ENCODE peak calls at places on chromosomes 2 and 18, in ten cellular contexts. F is effector memory CD4-positive, alpha-beta T cell; D is Peyer's patch; M is A673; Z is body of pancreas; B is heart right ventricle; O is tibial artery; A is brain microvascular endothelial cell; Q is CD4-positive, alpha-beta T cell; S is cardiac muscle cell. R is an unnamed sample.

GRCh38 chr2:167652401-167652800 is 595.0 kb downstream of the STK39 start:
- DNase-seq in F (no peak), D (no peak), M (no peak), Z (no peak), B (no peak), O (no peak), A (peak), Q (no peak), S (no peak), R (no peak)

GRCh38 chr18:10122116-10122515 is 208.3 kb downstream of the VAPA start:
- DNase-seq in F (no peak), D (no peak), M (peak), Z (no peak), B (no peak), O (no peak), A (peak), Q (no peak), S (peak), R (peak)

GRCh38 chr18:55546873-55547704 is 40.9 kb downstream of the TCF4 start:
- DNase-seq in F (no peak), D (no peak), M (peak), Z (no peak), B (no peak), O (peak), A (peak), Q (no peak), S (no peak), R (peak)

GRCh38 chr2:83602753-83603152 is 856.3 kb downstream of the SUCLG1 start:
- DNase-seq in F (no peak), D (no peak), M (no peak), Z (no peak), B (no peak), O (no peak), A (no peak), Q (no peak), S (no peak), R (no peak)

GRCh38 chr2:96437512-96437911 is 67.6 kb downstream of the NEURL3 start:
- DNase-seq in F (no peak), D (no peak), M (no peak), Z (no peak), B (no peak), O (no peak), A (no peak), Q (no peak), S (no peak), R (no peak)

GRCh38 chr2:219243291-219243761 is 1.9 kb downstream of the GLB1L start:
- DNase-seq in F (no peak), D (peak), M (no peak), Z (no peak), B (peak), O (no peak), A (no peak), Q (no peak), S (no peak), R (no peak)

GRCh38 chr2:220553150-220553549 is 925.7 kb downstream of the SLC4A3 start:
- DNase-seq in F (no peak), D (no peak), M (no peak), Z (no peak), B (no peak), O (no peak), A (peak), Q (no peak), S (peak), R (no peak)

GRCh38 chr2:136132840-136133570 is 15.1 kb upstream of the CXCR4 start:
- DNase-seq in F (no peak), D (no peak), M (no peak), Z (no peak), B (no peak), O (no peak), A (no peak), Q (no peak), S (no peak), R (no peak)

GRCh38 chr2:84297155-84297554 is 161.9 kb downstream of the SUCLG1 start:
- DNase-seq in F (no peak), D (peak), M (no peak), Z (no peak), B (no peak), O (no peak), A (no peak), Q (no peak), S (no peak), R (no peak)

GRCh38 chr18:6811816-6812215 is 82.3 kb downstream of the ARHGAP28 start:
- DNase-seq in F (no peak), D (no peak), M (no peak), Z (no peak), B (no peak), O (no peak), A (peak), Q (no peak), S (no peak), R (no peak)

GRCh38 chr18:11909597-11910026 is 1.5 kb upstream of the MPPE1 start:
- DNase-seq in F (no peak), D (no peak), M (peak), Z (peak), B (no peak), O (no peak), A (no peak), Q (no peak), S (no peak), R (peak)

GRCh38 chr2:79393107-79393506 is 119.7 kb upstream of the CTNNA2 start:
- DNase-seq in F (no peak), D (no peak), M (no peak), Z (no peak), B (no peak), O (no peak), A (no peak), Q (no peak), S (no peak), R (no peak)

GRCh38 chr18:45006934-45007333 is 326.2 kb downstream of the SETBP1 start:
- DNase-seq in F (no peak), D (no peak), M (no peak), Z (no peak), B (no peak), O (no peak), A (no peak), Q (no peak), S (no peak), R (no peak)

GRCh38 chr2:127884436-127884835 is 1.3 kb downstream of the AMMECR1L start:
- DNase-seq in F (no peak), D (no peak), M (no peak), Z (no peak), B (no peak), O (no peak), A (peak), Q (no peak), S (no peak), R (no peak)

GRCh38 chr18:10755855-10756254 is 230.0 kb downstream of the NAPG start:
- DNase-seq in F (no peak), D (no peak), M (no peak), Z (no peak), B (no peak), O (no peak), A (no peak), Q (no peak), S (no peak), R (no peak)

GRCh38 chr18:51321696-51322095 is 124.2 kb upstream of the MEX3C start:
- DNase-seq in F (no peak), D (no peak), M (no peak), Z (no peak), B (no peak), O (no peak), A (no peak), Q (no peak), S (no peak), R (no peak)

GRCh38 chr2:85095094-85095493 is 38.1 kb upstream of the TCF7L1 start:
- DNase-seq in F (no peak), D (no peak), M (no peak), Z (no peak), B (no peak), O (no peak), A (peak), Q (no peak), S (no peak), R (no peak)

GRCh38 chr18:58599106-58599505 is 29.8 kb downstream of the ALPK2 start:
- DNase-seq in F (no peak), D (no peak), M (no peak), Z (no peak), B (no peak), O (no peak), A (no peak), Q (no peak), S (no peak), R (no peak)

GRCh38 chr2:224369028-224369632 is 32.8 kb downstream of the FAM124B start:
- DNase-seq in F (no peak), D (no peak), M (peak), Z (no peak), B (no peak), O (no peak), A (peak), Q (no peak), S (peak), R (peak)

GRCh38 chr2:41782306-41783158 is 265.3 kb upstream of the PKDCC start:
- DNase-seq in F (peak), D (no peak), M (peak), Z (peak), B (no peak), O (no peak), A (peak), Q (no peak), S (peak), R (peak)

GRCh38 chr2:235595420-235596010 is 101.7 kb downstream of the AGAP1 start:
- DNase-seq in F (peak), D (peak), M (peak), Z (peak), B (peak), O (peak), A (peak), Q (no peak), S (peak), R (peak)

GRCh38 chr2:129661942-129662341 is 317.5 kb upstream of the RAB6C start:
- DNase-seq in F (no peak), D (no peak), M (peak), Z (no peak), B (no peak), O (no peak), A (no peak), Q (no peak), S (no peak), R (no peak)
- H3K27ac ChIP-seq in F (no peak), D (no peak), M (no peak), Z (no peak), B (no peak), O (no peak), A (no peak), Q (no peak), S (no peak), R (no peak)

DNA sequence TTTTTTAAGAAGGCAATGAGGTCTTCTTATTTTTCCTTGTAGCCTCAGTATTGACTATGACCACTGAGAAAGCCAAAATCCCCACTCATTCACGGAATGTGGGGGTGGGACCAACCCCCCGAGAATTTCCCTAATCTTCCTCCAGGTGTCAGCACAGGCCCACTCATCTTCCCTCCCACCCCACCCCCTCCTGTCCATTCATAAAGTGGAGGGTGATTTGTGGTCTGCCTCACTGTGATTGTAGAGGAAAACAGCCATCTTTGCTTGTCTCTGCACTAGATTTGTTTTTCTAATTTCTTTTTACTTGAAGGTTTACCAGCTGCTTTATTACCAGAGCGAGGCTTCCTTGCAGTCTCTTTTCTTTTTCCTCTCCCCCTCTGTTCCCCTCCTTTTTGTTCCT is 171.7 kb downstream of the ICOS start:
- DNase-seq in F (peak), D (no peak), M (peak), Z (no peak), B (no peak), O (no peak), A (peak), Q (peak), S (peak), R (peak)
- H3K27ac ChIP-seq in F (no peak), D (no peak), M (no peak), Z (no peak), B (peak), O (no peak), A (no peak), Q (no peak), S (no peak), R (no peak)

GRCh38 chr2:44532031-44532430 is 170.3 kb downstream of the CAMKMT start:
- DNase-seq in F (no peak), D (no peak), M (no peak), Z (no peak), B (no peak), O (no peak), A (no peak), Q (no peak), S (no peak), R (no peak)

GRCh38 chr2:44535376-44535775 is 173.6 kb downstream of the CAMKMT start:
- DNase-seq in F (no peak), D (no peak), M (no peak), Z (no peak), B (no peak), O (no peak), A (no peak), Q (no peak), S (no peak), R (no peak)

GRCh38 chr2:44537264-44537663 is 175.5 kb downstream of the CAMKMT start:
- DNase-seq in F (no peak), D (no peak), M (no peak), Z (no peak), B (no peak), O (no peak), A (no peak), Q (no peak), S (no peak), R (peak)

GRCh38 chr2:44531289-44531688 is 169.5 kb downstream of the CAMKMT start:
- DNase-seq in F (no peak), D (no peak), M (no peak), Z (no peak), B (no peak), O (no peak), A (peak), Q (no peak), S (no peak), R (peak)

GRCh38 chr2:44533508-44533907 is 171.8 kb downstream of the CAMKMT start:
- DNase-seq in F (no peak), D (no peak), M (no peak), Z (no peak), B (no peak), O (no peak), A (no peak), Q (no peak), S (no peak), R (no peak)
- H3K27ac ChIP-seq in F (no peak), D (no peak), M (no peak), Z (no peak), B (no peak), O (no peak), A (no peak), Q (no peak), S (no peak), R (no peak)

GRCh38 chr18:23646282-23646681 is 16.4 kb downstream of the ANKRD29 start:
- DNase-seq in F (no peak), D (no peak), M (no peak), Z (no peak), B (no peak), O (no peak), A (no peak), Q (no peak), S (no peak), R (no peak)
- H3K27ac ChIP-seq in F (no peak), D (no peak), M (no peak), Z (no peak), B (no peak), O (no peak), A (no peak), Q (no peak), S (no peak), R (no peak)

GRCh38 chr2:54615832-54616534 is 107.5 kb upstream of the EML6 start:
- DNase-seq in F (no peak), D (no peak), M (no peak), Z (no peak), B (no peak), O (no peak), A (no peak), Q (no peak), S (peak), R (no peak)

GRCh38 chr2:54611830-54612545 is 111.5 kb upstream of the EML6 start:
- DNase-seq in F (no peak), D (no peak), M (no peak), Z (no peak), B (no peak), O (no peak), A (no peak), Q (no peak), S (no peak), R (no peak)

GRCh38 chr2:54614815-54615214 is 108.6 kb upstream of the EML6 start:
- DNase-seq in F (no peak), D (no peak), M (no peak), Z (no peak), B (no peak), O (no peak), A (no peak), Q (no peak), S (no peak), R (no peak)

GRCh38 chr2:54613794-54614257 is 109.6 kb upstream of the EML6 start:
- DNase-seq in F (no peak), D (no peak), M (peak), Z (peak), B (no peak), O (no peak), A (peak), Q (no peak), S (no peak), R (no peak)

GRCh38 chr2:54613361-54613760 is 110.1 kb upstream of the EML6 start:
- DNase-seq in F (no peak), D (no peak), M (peak), Z (peak), B (no peak), O (no peak), A (peak), Q (no peak), S (no peak), R (no peak)
- H3K27ac ChIP-seq in F (no peak), D (no peak), M (peak), Z (peak), B (peak), O (peak), A (peak), Q (no peak), S (peak), R (no peak)

GRCh38 chr2:190376591-190377245 is 31.4 kb upstream of the MFSD6 start:
- DNase-seq in F (no peak), D (no peak), M (no peak), Z (no peak), B (no peak), O (no peak), A (no peak), Q (no peak), S (no peak), R (peak)
- H3K27ac ChIP-seq in F (no peak), D (no peak), M (no peak), Z (no peak), B (no peak), O (no peak), A (no peak), Q (no peak), S (no peak), R (peak)

GRCh38 chr2:64202206-64202864 is 58.1 kb upstream of the PELI1 start:
- DNase-seq in F (no peak), D (no peak), M (no peak), Z (no peak), B (no peak), O (no peak), A (peak), Q (no peak), S (no peak), R (no peak)
- H3K27ac ChIP-seq in F (peak), D (peak), M (no peak), Z (no peak), B (peak), O (peak), A (no peak), Q (no peak), S (no peak), R (no peak)

GRCh38 chr2:27721335-27721734 is 50.2 kb upstream of the MRPL33 start:
- DNase-seq in F (no peak), D (peak), M (no peak), Z (no peak), B (no peak), O (no peak), A (no peak), Q (no peak), S (no peak), R (no peak)

GRCh38 chr2:27720004-27720551 is 51.4 kb upstream of the MRPL33 start:
- DNase-seq in F (no peak), D (no peak), M (peak), Z (no peak), B (no peak), O (peak), A (peak), Q (no peak), S (no peak), R (peak)

GRCh38 chr2:27724191-27724590 is 47.3 kb upstream of the MRPL33 start:
- DNase-seq in F (no peak), D (no peak), M (no peak), Z (no peak), B (no peak), O (no peak), A (no peak), Q (no peak), S (no peak), R (no peak)

GRCh38 chr2:27723372-27724144 is 48.0 kb upstream of the MRPL33 start:
- DNase-seq in F (no peak), D (peak), M (peak), Z (peak), B (peak), O (peak), A (peak), Q (no peak), S (peak), R (peak)

GRCh38 chr2:27721884-27722485 is 49.5 kb upstream of the MRPL33 start:
- DNase-seq in F (no peak), D (no peak), M (no peak), Z (no peak), B (no peak), O (no peak), A (no peak), Q (no peak), S (no peak), R (no peak)
- H3K27ac ChIP-seq in F (no peak), D (no peak), M (no peak), Z (no peak), B (peak), O (peak), A (no peak), Q (no peak), S (no peak), R (no peak)

GRCh38 chr2:190677255-190677654 is 28.4 kb downstream of the NAB1 start:
- DNase-seq in F (no peak), D (no peak), M (no peak), Z (no peak), B (no peak), O (no peak), A (no peak), Q (no peak), S (no peak), R (no peak)
- H3K27ac ChIP-seq in F (no peak), D (no peak), M (no peak), Z (no peak), B (peak), O (no peak), A (peak), Q (no peak), S (no peak), R (no peak)

R was measured in SJCRH30.